ENCODE peak calls at places on chromosomes 3 and 15, in four cellular contexts. One of them, this sample, is unnamed.

GRCh38 chr15:86375733-86376132 is 296.1 kb downstream of the AGBL1 start:
- DNase-seq in right cardiac atrium: no peak
- DNase-seq in adipocyte: no peak
- DNase-seq in endothelial cell of umbilical vein: no peak
- DNase-seq in this sample: no peak

GRCh38 chr3:16550305-16550675 is 36.8 kb upstream of the RFTN1 start:
- DNase-seq in right cardiac atrium: no peak
- DNase-seq in adipocyte: no peak
- DNase-seq in endothelial cell of umbilical vein: no peak
- DNase-seq in this sample: no peak

GRCh38 chr15:31480356-31481058 is 153.9 kb downstream of the KLF13 start:
- DNase-seq in endothelial cell of umbilical vein: no peak
- DNase-seq in adipocyte: no peak
- DNase-seq in right cardiac atrium: no peak
- DNase-seq in this sample: no peak

GRCh38 chr15:61527836-61528589 is 298.9 kb upstream of the RORA start:
- DNase-seq in endothelial cell of umbilical vein: peak; percentile 25
- DNase-seq in adipocyte: no peak
- DNase-seq in right cardiac atrium: no peak
- DNase-seq in this sample: no peak

GRCh38 chr3:117454236-117454635 is 744.7 kb downstream of the TUSC7 start:
- DNase-seq in right cardiac atrium: no peak
- DNase-seq in endothelial cell of umbilical vein: no peak
- DNase-seq in adipocyte: no peak
- DNase-seq in this sample: no peak

GRCh38 chr3:114446605-114447004 is 152.8 kb downstream of the TIGIT start:
- DNase-seq in endothelial cell of umbilical vein: peak; percentile 11
- DNase-seq in right cardiac atrium: peak; percentile 55
- DNase-seq in adipocyte: no peak
- DNase-seq in this sample: no peak

GRCh38 chr3:127491909-127492308 is 98.6 kb downstream of the TPRA1 start:
- DNase-seq in adipocyte: no peak
- DNase-seq in endothelial cell of umbilical vein: no peak
- DNase-seq in right cardiac atrium: no peak
- DNase-seq in this sample: no peak

GRCh38 chr3:5221701-5222100 is 34.2 kb downstream of the EDEM1 start:
- DNase-seq in right cardiac atrium: no peak
- DNase-seq in adipocyte: no peak
- DNase-seq in endothelial cell of umbilical vein: no peak
- DNase-seq in this sample: no peak

GRCh38 chr3:39065197-39065596 is 13.4 kb downstream of the WDR48 start:
- DNase-seq in right cardiac atrium: no peak
- DNase-seq in endothelial cell of umbilical vein: peak; percentile 29
- DNase-seq in adipocyte: peak; percentile 70
- DNase-seq in this sample: peak; percentile 62

GRCh38 chr15:75790631-75791336 is 52.5 kb upstream of the UBE2Q2 start:
- DNase-seq in right cardiac atrium: no peak
- DNase-seq in endothelial cell of umbilical vein: no peak
- DNase-seq in adipocyte: no peak
- DNase-seq in this sample: no peak

GRCh38 chr3:107235193-107235922 is 141.9 kb upstream of the CCDC54 start:
- DNase-seq in right cardiac atrium: no peak
- DNase-seq in adipocyte: no peak
- DNase-seq in endothelial cell of umbilical vein: no peak
- DNase-seq in this sample: peak; percentile 25

GRCh38 chr3:192106528-192106927 is 620.8 kb downstream of the FGF12 start:
- DNase-seq in right cardiac atrium: no peak
- DNase-seq in endothelial cell of umbilical vein: no peak
- DNase-seq in adipocyte: no peak
- DNase-seq in this sample: no peak

GRCh38 chr15:37134699-37135131 is 34.4 kb upstream of the MEIS2 start:
- DNase-seq in right cardiac atrium: no peak
- DNase-seq in endothelial cell of umbilical vein: peak; percentile 53
- DNase-seq in adipocyte: peak; percentile 81
- DNase-seq in this sample: peak; percentile 37

GRCh38 chr15:33119865-33120264 is 74.6 kb downstream of the FMN1 start:
- DNase-seq in endothelial cell of umbilical vein: no peak
- DNase-seq in right cardiac atrium: no peak
- DNase-seq in adipocyte: no peak
- DNase-seq in this sample: no peak
- H3K27me3 ChIP-seq in endothelial cell of umbilical vein: no peaks in the 10 kb centered on the region
- H3K27me3 ChIP-seq in right cardiac atrium: no peaks in the 10 kb centered on the region
- H3K27me3 ChIP-seq in adipocyte: no peaks in the 10 kb centered on the region
- H3K27me3 ChIP-seq in this sample: no peaks in the 10 kb centered on the region

GRCh38 chr3:195800240-195800639 is 11.5 kb downstream of the MUC4 start:
- DNase-seq in adipocyte: no peak
- DNase-seq in endothelial cell of umbilical vein: no peak
- DNase-seq in right cardiac atrium: no peak
- DNase-seq in this sample: no peak
- H3K27me3 ChIP-seq in adipocyte: peaks cover 42% of the 10 kb centered on the region
- H3K27me3 ChIP-seq in endothelial cell of umbilical vein: peaks cover 19% of the 10 kb centered on the region
- H3K27me3 ChIP-seq in right cardiac atrium: no peaks in the 10 kb centered on the region
- H3K27me3 ChIP-seq in this sample: peaks cover 24% of the 10 kb centered on the region

DNA sequence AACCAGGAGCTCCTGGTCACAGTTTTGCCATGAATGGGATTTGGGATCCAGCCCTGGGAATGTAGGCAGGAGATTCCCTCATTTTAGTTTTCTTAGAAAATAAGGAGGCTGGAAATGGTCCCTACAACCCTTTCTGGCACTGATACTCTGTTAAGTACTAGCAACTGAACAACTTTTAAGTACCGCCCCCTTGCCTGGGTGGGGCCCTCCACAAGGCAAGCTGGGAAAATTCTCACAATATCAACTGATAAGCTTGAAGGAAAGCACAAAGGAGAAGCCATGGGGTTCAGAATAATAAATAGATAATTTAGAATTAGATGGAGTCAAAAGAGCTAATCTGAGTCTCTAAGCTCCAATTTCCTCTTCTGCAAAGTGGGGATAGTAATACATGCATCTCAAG is 4.2 kb upstream of the DGKG start:
- DNase-seq in right cardiac atrium: no peak
- DNase-seq in endothelial cell of umbilical vein: no peak
- DNase-seq in adipocyte: no peak
- DNase-seq in this sample: no peak
- H3K27me3 ChIP-seq in right cardiac atrium: no peaks in the 10 kb centered on the region
- H3K27me3 ChIP-seq in endothelial cell of umbilical vein: peaks cover 23% of the 10 kb centered on the region
- H3K27me3 ChIP-seq in adipocyte: peaks cover 91% of the 10 kb centered on the region
- H3K27me3 ChIP-seq in this sample: peaks cover 19% of the 10 kb centered on the region

GRCh38 chr15:90946941-90947576 is 7.6 kb upstream of the RCCD1 start:
- DNase-seq in right cardiac atrium: no peak
- DNase-seq in adipocyte: no peak
- DNase-seq in endothelial cell of umbilical vein: no peak
- DNase-seq in this sample: no peak

GRCh38 chr15:90946538-90946937 is 8.1 kb upstream of the RCCD1 start:
- DNase-seq in adipocyte: no peak
- DNase-seq in endothelial cell of umbilical vein: no peak
- DNase-seq in right cardiac atrium: peak; percentile 28
- DNase-seq in this sample: no peak

GRCh38 chr15:90949979-90950675 is 4.6 kb upstream of the RCCD1 start:
- DNase-seq in adipocyte: no peak
- DNase-seq in endothelial cell of umbilical vein: no peak
- DNase-seq in right cardiac atrium: no peak
- DNase-seq in this sample: no peak

GRCh38 chr15:90947577-90948357 is 6.9 kb upstream of the RCCD1 start:
- DNase-seq in endothelial cell of umbilical vein: no peak
- DNase-seq in right cardiac atrium: no peak
- DNase-seq in adipocyte: no peak
- DNase-seq in this sample: no peak

GRCh38 chr15:90948506-90948905 is 6.2 kb upstream of the RCCD1 start:
- DNase-seq in endothelial cell of umbilical vein: no peak
- DNase-seq in right cardiac atrium: no peak
- DNase-seq in adipocyte: no peak
- DNase-seq in this sample: no peak
- H3K27me3 ChIP-seq in endothelial cell of umbilical vein: no peaks in the 10 kb centered on the region
- H3K27me3 ChIP-seq in right cardiac atrium: no peaks in the 10 kb centered on the region
- H3K27me3 ChIP-seq in adipocyte: no peaks in the 10 kb centered on the region
- H3K27me3 ChIP-seq in this sample: no peaks in the 10 kb centered on the region

DNA sequence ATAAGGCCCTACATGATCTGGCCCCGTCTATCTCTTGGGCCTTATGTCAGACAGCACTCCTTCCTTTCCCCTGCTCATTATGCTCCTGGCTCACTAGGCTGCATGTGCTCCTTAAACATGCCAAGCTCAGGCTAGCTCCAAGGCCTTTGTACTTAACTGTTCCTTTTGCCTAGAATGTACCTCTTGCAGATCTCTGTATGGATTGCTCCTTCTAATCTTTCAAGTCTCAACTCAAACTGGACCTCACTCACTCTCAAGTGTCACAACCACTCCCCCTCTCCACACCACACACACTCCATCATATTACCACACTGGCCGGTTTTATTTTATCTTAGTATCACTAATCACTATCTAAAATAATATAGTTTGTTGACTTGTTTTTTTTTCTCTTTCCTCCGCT is 36.4 kb downstream of the ZMAT3 start:
- DNase-seq in right cardiac atrium: no peak
- DNase-seq in endothelial cell of umbilical vein: no peak
- DNase-seq in adipocyte: no peak
- DNase-seq in this sample: no peak
- H3K27me3 ChIP-seq in right cardiac atrium: no peaks in the 10 kb centered on the region
- H3K27me3 ChIP-seq in endothelial cell of umbilical vein: no peaks in the 10 kb centered on the region
- H3K27me3 ChIP-seq in adipocyte: no peaks in the 10 kb centered on the region
- H3K27me3 ChIP-seq in this sample: no peaks in the 10 kb centered on the region

This sample was measured in brain microvascular endothelial cell.